ENCODE peak calls at places on chromosome 9, in five cellular contexts. One of them, this sample, is unnamed.

GRCh38 chr9:135655317-135656003 is 7.6 kb upstream of the LCN9 start:
- DNase-seq in GM12891: no peak
- DNase-seq in HepG2: no peak
- DNase-seq in H1: no peak
- DNase-seq in GM12878: no peak
- DNase-seq in this sample: no peak

GRCh38 chr9:104264431-104264830 is 170.3 kb downstream of the SMC2 start:
- DNase-seq in GM12891: no peak
- DNase-seq in HepG2: no peak
- DNase-seq in H1: no peak
- DNase-seq in GM12878: no peak
- DNase-seq in this sample: no peak

GRCh38 chr9:84851935-84852585 is 182.5 kb downstream of the NTRK2 start:
- DNase-seq in GM12891: no peak
- DNase-seq in HepG2: no peak
- DNase-seq in H1: peak
- DNase-seq in GM12878: no peak
- DNase-seq in this sample: no peak

GRCh38 chr9:108742191-108742590 is 113.6 kb downstream of the ACTL7B start:
- DNase-seq in GM12891: no peak
- DNase-seq in HepG2: no peak
- DNase-seq in H1: no peak
- DNase-seq in GM12878: no peak
- DNase-seq in this sample: no peak

GRCh38 chr9:4638968-4639367 is 23.1 kb upstream of the PLPP6 start:
- DNase-seq in GM12891: no peak
- DNase-seq in HepG2: no peak
- DNase-seq in H1: no peak
- DNase-seq in GM12878: no peak
- DNase-seq in this sample: no peak

GRCh38 chr9:136614967-136615623 is 47.6 kb upstream of the EGFL7 start:
- DNase-seq in GM12891: no peak
- DNase-seq in HepG2: no peak
- DNase-seq in H1: no peak
- DNase-seq in GM12878: no peak
- DNase-seq in this sample: no peak

GRCh38 chr9:7394007-7394774 is 405.4 kb downstream of the DMAC1 start:
- DNase-seq in GM12891: no peak
- DNase-seq in HepG2: peak
- DNase-seq in H1: no peak
- DNase-seq in GM12878: no peak
- DNase-seq in this sample: no peak

GRCh38 chr9:468766-469496 is 254.3 kb downstream of the DOCK8 start:
- DNase-seq in GM12891: no peak
- DNase-seq in HepG2: no peak
- DNase-seq in H1: no peak
- DNase-seq in GM12878: peak
- DNase-seq in this sample: no peak

GRCh38 chr9:82736126-82736525 is 326.8 kb downstream of the RASEF start:
- DNase-seq in GM12891: no peak
- DNase-seq in HepG2: no peak
- DNase-seq in H1: no peak
- DNase-seq in GM12878: no peak
- DNase-seq in this sample: no peak

GRCh38 chr9:20597862-20598261 is 24.4 kb downstream of the MLLT3 start:
- DNase-seq in GM12891: no peak
- DNase-seq in HepG2: no peak
- DNase-seq in H1: no peak
- DNase-seq in GM12878: no peak
- DNase-seq in this sample: no peak

GRCh38 chr9:36142510-36143161 is 6.1 kb downstream of the GLIPR2 start:
- DNase-seq in GM12891: no peak
- DNase-seq in HepG2: no peak
- DNase-seq in H1: no peak
- DNase-seq in GM12878: no peak
- DNase-seq in this sample: no peak

GRCh38 chr9:13750061-13750460 is 470.6 kb upstream of the MPDZ start:
- DNase-seq in GM12891: no peak
- DNase-seq in HepG2: no peak
- DNase-seq in H1: no peak
- DNase-seq in GM12878: no peak
- DNase-seq in this sample: no peak

GRCh38 chr9:81361311-81361710 is 328.0 kb downstream of the TLE1 start:
- DNase-seq in GM12891: no peak
- DNase-seq in HepG2: no peak
- DNase-seq in H1: no peak
- DNase-seq in GM12878: no peak
- DNase-seq in this sample: no peak

GRCh38 chr9:94804316-94804715 is 77.8 kb downstream of the AOPEP start:
- DNase-seq in GM12891: no peak
- DNase-seq in HepG2: no peak
- DNase-seq in H1: no peak
- DNase-seq in GM12878: no peak
- DNase-seq in this sample: no peak

GRCh38 chr9:88400021-88400420 is 11.8 kb downstream of the SPIN1 start:
- DNase-seq in GM12891: no peak
- DNase-seq in HepG2: no peak
- DNase-seq in H1: no peak
- DNase-seq in GM12878: no peak
- DNase-seq in this sample: no peak

GRCh38 chr9:126411225-126411947 is 84.8 kb downstream of the MVB12B start:
- DNase-seq in GM12891: peak
- DNase-seq in HepG2: no peak
- DNase-seq in H1: no peak
- DNase-seq in GM12878: peak
- DNase-seq in this sample: peak

GRCh38 chr9:112409758-112410157 is 29.9 kb downstream of the HSDL2 start:
- DNase-seq in GM12891: no peak
- DNase-seq in HepG2: no peak
- DNase-seq in H1: no peak
- DNase-seq in GM12878: no peak
- DNase-seq in this sample: no peak

GRCh38 chr9:99873943-99874584 is 32.4 kb upstream of the STX17 start:
- DNase-seq in GM12891: no peak
- DNase-seq in HepG2: no peak
- DNase-seq in H1: no peak
- DNase-seq in GM12878: no peak
- DNase-seq in this sample: no peak

DNA sequence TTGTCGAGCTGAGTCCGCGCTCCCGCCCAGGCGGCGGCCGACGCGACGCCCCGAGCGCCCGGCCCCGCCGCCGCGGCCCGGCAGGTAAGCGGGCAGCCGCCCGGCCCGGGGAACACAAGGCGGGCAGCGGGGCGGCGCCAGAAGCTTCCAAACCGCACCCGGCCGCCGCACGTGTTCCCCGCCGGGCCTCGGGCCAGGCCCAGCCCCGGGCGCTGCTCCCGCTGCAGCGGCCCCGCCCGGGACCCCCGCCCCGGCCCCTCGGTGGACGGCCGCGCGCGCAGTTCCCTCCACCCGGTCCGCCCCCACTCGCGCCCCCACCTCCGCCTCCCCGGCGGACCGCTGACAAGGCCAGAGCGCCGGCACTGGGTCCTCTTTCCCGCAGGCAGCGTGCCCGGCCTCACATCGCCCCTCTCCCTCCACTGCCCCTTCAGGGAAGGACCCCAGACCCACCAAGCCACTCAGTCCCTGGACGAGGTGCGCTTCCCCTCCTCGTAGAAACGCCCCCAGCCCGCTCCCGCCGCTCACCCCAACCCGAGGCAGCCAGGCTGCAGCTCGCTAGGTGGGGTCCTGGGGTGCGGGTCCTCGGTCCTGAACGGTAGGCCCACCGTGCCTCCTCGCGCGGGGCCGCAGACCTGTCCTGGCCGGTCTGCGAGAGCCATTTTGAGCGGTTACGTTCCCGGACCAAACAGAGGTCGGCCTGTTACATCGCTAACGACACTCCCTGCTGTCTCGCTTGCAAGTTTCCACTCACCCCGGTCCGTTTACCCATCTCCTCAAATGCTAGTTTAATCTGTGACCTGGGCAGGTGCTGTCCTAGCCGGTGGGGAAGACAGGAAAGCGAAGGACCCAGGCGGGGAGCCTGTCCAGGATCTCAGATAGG is 475 bp downstream of the WDR5 start:
- DNase-seq in GM12891: no peak
- DNase-seq in HepG2: no peak
- DNase-seq in H1: no peak
- DNase-seq in GM12878: no peak
- DNase-seq in this sample: peak
- TF ChIP-seq POLR2A in GM12891: no peak
- TF ChIP-seq POLR2A in HepG2: no peak
- TF ChIP-seq POLR2A in H1: no peak
- TF ChIP-seq POLR2A in GM12878: peak
- TF ChIP-seq POLR2A in this sample: peak

GRCh38 chr9:21996438-21996837 is 1.8 kb downstream of the CDKN2B-AS1 start:
- DNase-seq in GM12891: no peak
- DNase-seq in HepG2: no peak
- DNase-seq in H1: no peak
- DNase-seq in GM12878: no peak
- DNase-seq in this sample: no peak
- TF ChIP-seq TAF1 in GM12891: no peak
- TF ChIP-seq TAF1 in HepG2: no peak
- TF ChIP-seq TAF1 in H1: no peak
- TF ChIP-seq TAF1 in GM12878: no peak
- TF ChIP-seq TAF1 in this sample: no peak

DNA sequence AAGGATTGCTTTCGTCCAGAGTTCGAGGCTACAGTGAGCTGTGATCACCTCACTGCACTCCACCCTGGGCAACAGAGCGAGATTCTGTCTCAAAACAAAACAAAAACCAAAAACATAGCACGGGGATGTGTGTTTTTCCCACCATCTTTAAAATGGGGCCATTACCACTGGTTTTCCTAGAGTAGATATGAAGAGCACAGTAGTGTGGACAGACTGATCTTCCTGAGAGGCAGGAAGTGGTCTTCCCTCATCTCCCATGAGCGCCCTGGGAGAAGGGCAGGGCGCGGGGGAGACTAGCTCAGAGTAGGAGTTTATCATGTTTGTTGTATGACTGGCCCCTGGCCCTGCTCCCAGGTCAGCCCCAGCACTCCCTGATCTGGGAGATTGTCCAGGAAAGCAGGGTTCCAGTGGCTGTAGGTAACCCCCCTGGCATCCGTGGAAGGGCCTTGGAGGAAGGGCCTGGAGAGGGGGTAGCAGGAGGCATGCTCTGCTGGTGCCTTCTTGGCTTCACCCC is 2.3 kb downstream of the SUSD3 start:
- DNase-seq in GM12891: no peak
- DNase-seq in HepG2: no peak
- DNase-seq in H1: no peak
- DNase-seq in GM12878: peak
- DNase-seq in this sample: no peak
- TF ChIP-seq POLR2A in GM12891: no peak
- TF ChIP-seq POLR2A in HepG2: no peak
- TF ChIP-seq POLR2A in H1: no peak
- TF ChIP-seq POLR2A in GM12878: no peak
- TF ChIP-seq POLR2A in this sample: no peak

GRCh38 chr9:9614607-9615006 is 998.2 kb downstream of the PTPRD start:
- DNase-seq in GM12891: no peak
- DNase-seq in HepG2: no peak
- DNase-seq in H1: no peak
- DNase-seq in GM12878: no peak
- DNase-seq in this sample: no peak
- TF ChIP-seq TAF1 in GM12891: no peak
- TF ChIP-seq TAF1 in HepG2: no peak
- TF ChIP-seq TAF1 in H1: no peak
- TF ChIP-seq TAF1 in GM12878: no peak
- TF ChIP-seq TAF1 in this sample: no peak

GRCh38 chr9:121269030-121269887 is 1.3 kb downstream of the GSN start:
- DNase-seq in GM12891: no peak
- DNase-seq in HepG2: no peak
- DNase-seq in H1: no peak
- DNase-seq in GM12878: no peak
- DNase-seq in this sample: no peak
- TF ChIP-seq POLR2A in GM12891: no peak
- TF ChIP-seq POLR2A in HepG2: no peak
- TF ChIP-seq POLR2A in H1: no peak
- TF ChIP-seq POLR2A in GM12878: no peak
- TF ChIP-seq POLR2A in this sample: no peak

GRCh38 chr9:113562653-113563381 is 99.3 kb downstream of the RGS3 start:
- DNase-seq in GM12891: no peak
- DNase-seq in HepG2: no peak
- DNase-seq in H1: no peak
- DNase-seq in GM12878: no peak
- DNase-seq in this sample: no peak
- TF ChIP-seq TAF1 in GM12891: no peak
- TF ChIP-seq TAF1 in HepG2: no peak
- TF ChIP-seq TAF1 in H1: no peak
- TF ChIP-seq TAF1 in GM12878: no peak
- TF ChIP-seq TAF1 in this sample: no peak

GRCh38 chr9:98254236-98255063 is 999 bp downstream of the TBC1D2 start:
- DNase-seq in GM12891: no peak
- DNase-seq in HepG2: no peak
- DNase-seq in H1: no peak
- DNase-seq in GM12878: no peak
- DNase-seq in this sample: no peak

GRCh38 chr9:98253563-98253962 is 1.9 kb downstream of the TBC1D2 start:
- DNase-seq in GM12891: no peak
- DNase-seq in HepG2: no peak
- DNase-seq in H1: no peak
- DNase-seq in GM12878: no peak
- DNase-seq in this sample: no peak

GRCh38 chr9:98256632-98257218 is 1.3 kb upstream of the TBC1D2 start:
- DNase-seq in GM12891: no peak
- DNase-seq in HepG2: no peak
- DNase-seq in H1: no peak
- DNase-seq in GM12878: no peak
- DNase-seq in this sample: no peak

GRCh38 chr9:98255064-98255577 is 328 bp downstream of the TBC1D2 start:
- DNase-seq in GM12891: no peak
- DNase-seq in HepG2: no peak
- DNase-seq in H1: no peak
- DNase-seq in GM12878: no peak
- DNase-seq in this sample: no peak

DNA sequence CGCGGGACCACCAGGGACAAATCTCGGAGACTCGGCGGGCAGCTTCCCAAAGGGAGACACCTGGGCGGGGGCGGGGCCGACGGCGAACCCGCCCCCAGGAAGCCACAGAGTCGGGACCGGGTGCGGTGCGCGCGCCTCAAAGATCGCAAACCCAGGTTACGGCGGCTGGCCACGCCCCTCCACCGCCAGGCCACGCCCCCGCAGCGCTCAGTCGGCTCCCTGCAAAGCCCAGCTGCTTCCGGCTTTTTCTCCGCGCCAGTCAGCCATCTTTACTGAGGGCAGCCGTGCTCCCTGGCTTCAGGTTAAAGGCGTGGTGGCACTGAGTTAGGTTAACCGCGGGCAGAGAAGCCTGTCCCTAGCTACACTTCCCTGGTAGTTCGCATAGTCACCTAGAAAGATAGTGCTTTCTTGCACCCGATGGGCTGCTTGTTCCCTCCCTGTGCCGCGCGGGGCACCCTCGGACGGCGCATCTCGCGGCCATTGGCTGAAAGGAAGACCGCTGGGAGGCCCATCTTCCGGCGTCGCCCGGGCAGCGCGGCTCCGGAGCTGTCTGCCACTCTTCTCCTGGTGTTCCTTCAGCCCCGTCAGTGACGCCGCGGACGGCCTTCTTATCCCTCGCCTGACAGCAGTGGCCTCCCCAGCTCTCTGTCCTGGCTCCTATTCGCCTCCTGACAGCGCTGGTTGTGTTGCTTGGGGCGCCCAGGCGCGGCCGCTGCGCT is at the start of gene TBC1D2:
- DNase-seq in GM12891: peak
- DNase-seq in HepG2: peak
- DNase-seq in H1: peak
- DNase-seq in GM12878: peak
- DNase-seq in this sample: peak
- TF ChIP-seq POLR2A in GM12891: peak
- TF ChIP-seq POLR2A in HepG2: peak
- TF ChIP-seq POLR2A in H1: no peak
- TF ChIP-seq POLR2A in GM12878: peak
- TF ChIP-seq POLR2A in this sample: peak

This sample was measured in GM12892.